ENCODE peak calls at places on chromosomes 1 and 21, in seven cellular contexts. One of them, this sample, is unnamed.
A peak's percentile ranks its signal among the peaks of the same experiment; 100 is the strongest.

GRCh38 chr1:45340816-45341215 is 576 bp upstream of the MUTYH start:
- DNase-seq in thoracic aorta: no peak
- DNase-seq in stimulated activated CD8-positive, alpha-beta memory T cell treated with anti-CD3 and anti-CD28 coated beads, Interleukin-15, amount 100 ng/mL, for 4 hours: no peak
- DNase-seq in amygdala: no peak
- DNase-seq in progenitor cell of endocrine pancreas: no peak
- DNase-seq in activated CD4-positive, alpha-beta T cell treated with anti-CD3 and anti-CD28 coated beads for 36 hours: peak; percentile 50
- DNase-seq in mesenteric fat pad: no peak
- DNase-seq in this sample: no peak

GRCh38 chr1:207282049-207282448 is 39.4 kb upstream of the CD55 start:
- DNase-seq in thoracic aorta: no peak
- DNase-seq in stimulated activated CD8-positive, alpha-beta memory T cell treated with anti-CD3 and anti-CD28 coated beads, Interleukin-15, amount 100 ng/mL, for 4 hours: no peak
- DNase-seq in amygdala: no peak
- DNase-seq in progenitor cell of endocrine pancreas: no peak
- DNase-seq in activated CD4-positive, alpha-beta T cell treated with anti-CD3 and anti-CD28 coated beads for 36 hours: no peak
- DNase-seq in mesenteric fat pad: no peak
- DNase-seq in this sample: no peak

GRCh38 chr1:39902121-39902807 is 547 bp upstream of the MYCL start:
- DNase-seq in thoracic aorta: no peak
- DNase-seq in stimulated activated CD8-positive, alpha-beta memory T cell treated with anti-CD3 and anti-CD28 coated beads, Interleukin-15, amount 100 ng/mL, for 4 hours: peak; percentile 31
- DNase-seq in amygdala: peak; percentile 58
- DNase-seq in progenitor cell of endocrine pancreas: peak; percentile 82
- DNase-seq in activated CD4-positive, alpha-beta T cell treated with anti-CD3 and anti-CD28 coated beads for 36 hours: peak; percentile 83
- DNase-seq in mesenteric fat pad: no peak
- DNase-seq in this sample: no peak

GRCh38 chr1:94100785-94101612 is 19.9 kb downstream of the ABCA4 start:
- DNase-seq in thoracic aorta: no peak
- DNase-seq in stimulated activated CD8-positive, alpha-beta memory T cell treated with anti-CD3 and anti-CD28 coated beads, Interleukin-15, amount 100 ng/mL, for 4 hours: no peak
- DNase-seq in amygdala: no peak
- DNase-seq in progenitor cell of endocrine pancreas: no peak
- DNase-seq in activated CD4-positive, alpha-beta T cell treated with anti-CD3 and anti-CD28 coated beads for 36 hours: no peak
- DNase-seq in mesenteric fat pad: no peak
- DNase-seq in this sample: no peak

GRCh38 chr1:59697138-59697811 is 117.5 kb upstream of the HOOK1 start:
- DNase-seq in thoracic aorta: no peak
- DNase-seq in stimulated activated CD8-positive, alpha-beta memory T cell treated with anti-CD3 and anti-CD28 coated beads, Interleukin-15, amount 100 ng/mL, for 4 hours: no peak
- DNase-seq in amygdala: no peak
- DNase-seq in progenitor cell of endocrine pancreas: no peak
- DNase-seq in activated CD4-positive, alpha-beta T cell treated with anti-CD3 and anti-CD28 coated beads for 36 hours: peak; percentile 58
- DNase-seq in mesenteric fat pad: no peak
- DNase-seq in this sample: no peak

GRCh38 chr1:25035523-25036116 is 105.5 kb upstream of the RUNX3 start:
- DNase-seq in thoracic aorta: no peak
- DNase-seq in stimulated activated CD8-positive, alpha-beta memory T cell treated with anti-CD3 and anti-CD28 coated beads, Interleukin-15, amount 100 ng/mL, for 4 hours: no peak
- DNase-seq in amygdala: no peak
- DNase-seq in progenitor cell of endocrine pancreas: no peak
- DNase-seq in activated CD4-positive, alpha-beta T cell treated with anti-CD3 and anti-CD28 coated beads for 36 hours: no peak
- DNase-seq in mesenteric fat pad: no peak
- DNase-seq in this sample: no peak

GRCh38 chr1:89659322-89660061 is 26.6 kb downstream of the LRRC8C start:
- DNase-seq in thoracic aorta: no peak
- DNase-seq in stimulated activated CD8-positive, alpha-beta memory T cell treated with anti-CD3 and anti-CD28 coated beads, Interleukin-15, amount 100 ng/mL, for 4 hours: no peak
- DNase-seq in amygdala: no peak
- DNase-seq in progenitor cell of endocrine pancreas: no peak
- DNase-seq in activated CD4-positive, alpha-beta T cell treated with anti-CD3 and anti-CD28 coated beads for 36 hours: peak; percentile 38
- DNase-seq in mesenteric fat pad: no peak
- DNase-seq in this sample: no peak

GRCh38 chr1:36421649-36422048 is 23.9 kb upstream of the LSM10 start:
- DNase-seq in thoracic aorta: no peak
- DNase-seq in stimulated activated CD8-positive, alpha-beta memory T cell treated with anti-CD3 and anti-CD28 coated beads, Interleukin-15, amount 100 ng/mL, for 4 hours: no peak
- DNase-seq in amygdala: no peak
- DNase-seq in progenitor cell of endocrine pancreas: no peak
- DNase-seq in activated CD4-positive, alpha-beta T cell treated with anti-CD3 and anti-CD28 coated beads for 36 hours: no peak
- DNase-seq in mesenteric fat pad: no peak
- DNase-seq in this sample: no peak

GRCh38 chr1:229888561-229889001 is 178.5 kb upstream of the GALNT2 start:
- DNase-seq in thoracic aorta: no peak
- DNase-seq in stimulated activated CD8-positive, alpha-beta memory T cell treated with anti-CD3 and anti-CD28 coated beads, Interleukin-15, amount 100 ng/mL, for 4 hours: no peak
- DNase-seq in amygdala: no peak
- DNase-seq in progenitor cell of endocrine pancreas: no peak
- DNase-seq in activated CD4-positive, alpha-beta T cell treated with anti-CD3 and anti-CD28 coated beads for 36 hours: no peak
- DNase-seq in mesenteric fat pad: no peak
- DNase-seq in this sample: no peak

GRCh38 chr1:67532452-67533216 is 102.4 kb upstream of the SERBP1 start:
- DNase-seq in thoracic aorta: no peak
- DNase-seq in stimulated activated CD8-positive, alpha-beta memory T cell treated with anti-CD3 and anti-CD28 coated beads, Interleukin-15, amount 100 ng/mL, for 4 hours: no peak
- DNase-seq in amygdala: peak; percentile 8
- DNase-seq in progenitor cell of endocrine pancreas: no peak
- DNase-seq in activated CD4-positive, alpha-beta T cell treated with anti-CD3 and anti-CD28 coated beads for 36 hours: peak; percentile 22
- DNase-seq in mesenteric fat pad: no peak
- DNase-seq in this sample: peak; percentile 52

GRCh38 chr21:17690078-17690494 is 77.4 kb upstream of the BTG3 start:
- DNase-seq in thoracic aorta: no peak
- DNase-seq in stimulated activated CD8-positive, alpha-beta memory T cell treated with anti-CD3 and anti-CD28 coated beads, Interleukin-15, amount 100 ng/mL, for 4 hours: no peak
- DNase-seq in amygdala: no peak
- DNase-seq in progenitor cell of endocrine pancreas: no peak
- DNase-seq in activated CD4-positive, alpha-beta T cell treated with anti-CD3 and anti-CD28 coated beads for 36 hours: no peak
- DNase-seq in mesenteric fat pad: no peak
- DNase-seq in this sample: no peak

GRCh38 chr1:234544094-234544579 is 65.2 kb upstream of the TARBP1 start:
- DNase-seq in thoracic aorta: peak; percentile 48
- DNase-seq in stimulated activated CD8-positive, alpha-beta memory T cell treated with anti-CD3 and anti-CD28 coated beads, Interleukin-15, amount 100 ng/mL, for 4 hours: peak; percentile 5
- DNase-seq in amygdala: peak; percentile 70
- DNase-seq in progenitor cell of endocrine pancreas: no peak
- DNase-seq in activated CD4-positive, alpha-beta T cell treated with anti-CD3 and anti-CD28 coated beads for 36 hours: peak; percentile 79
- DNase-seq in mesenteric fat pad: no peak
- DNase-seq in this sample: no peak

GRCh38 chr1:153483776-153484175 is 23.3 kb upstream of the S100A7 start:
- DNase-seq in thoracic aorta: no peak
- DNase-seq in stimulated activated CD8-positive, alpha-beta memory T cell treated with anti-CD3 and anti-CD28 coated beads, Interleukin-15, amount 100 ng/mL, for 4 hours: no peak
- DNase-seq in amygdala: no peak
- DNase-seq in progenitor cell of endocrine pancreas: no peak
- DNase-seq in activated CD4-positive, alpha-beta T cell treated with anti-CD3 and anti-CD28 coated beads for 36 hours: no peak
- DNase-seq in mesenteric fat pad: no peak
- DNase-seq in this sample: no peak

GRCh38 chr1:15538750-15539149 is 12.1 kb downstream of the DNAJC16 start:
- DNase-seq in thoracic aorta: no peak
- DNase-seq in stimulated activated CD8-positive, alpha-beta memory T cell treated with anti-CD3 and anti-CD28 coated beads, Interleukin-15, amount 100 ng/mL, for 4 hours: no peak
- DNase-seq in amygdala: no peak
- DNase-seq in progenitor cell of endocrine pancreas: no peak
- DNase-seq in activated CD4-positive, alpha-beta T cell treated with anti-CD3 and anti-CD28 coated beads for 36 hours: no peak
- DNase-seq in mesenteric fat pad: no peak
- DNase-seq in this sample: no peak

GRCh38 chr1:6007318-6008083 is 15.3 kb upstream of the NPHP4 start:
- DNase-seq in thoracic aorta: no peak
- DNase-seq in stimulated activated CD8-positive, alpha-beta memory T cell treated with anti-CD3 and anti-CD28 coated beads, Interleukin-15, amount 100 ng/mL, for 4 hours: no peak
- DNase-seq in amygdala: no peak
- DNase-seq in progenitor cell of endocrine pancreas: no peak
- DNase-seq in activated CD4-positive, alpha-beta T cell treated with anti-CD3 and anti-CD28 coated beads for 36 hours: peak; percentile 67
- DNase-seq in mesenteric fat pad: no peak
- DNase-seq in this sample: no peak

GRCh38 chr1:151710187-151710586 is 6.4 kb downstream of the CELF3 start:
- DNase-seq in thoracic aorta: no peak
- DNase-seq in stimulated activated CD8-positive, alpha-beta memory T cell treated with anti-CD3 and anti-CD28 coated beads, Interleukin-15, amount 100 ng/mL, for 4 hours: no peak
- DNase-seq in amygdala: peak; percentile 26
- DNase-seq in progenitor cell of endocrine pancreas: no peak
- DNase-seq in activated CD4-positive, alpha-beta T cell treated with anti-CD3 and anti-CD28 coated beads for 36 hours: peak; percentile 70
- DNase-seq in mesenteric fat pad: no peak
- DNase-seq in this sample: no peak

GRCh38 chr1:245873883-245874671 is 633.0 kb downstream of the SMYD3 start:
- DNase-seq in thoracic aorta: no peak
- DNase-seq in stimulated activated CD8-positive, alpha-beta memory T cell treated with anti-CD3 and anti-CD28 coated beads, Interleukin-15, amount 100 ng/mL, for 4 hours: no peak
- DNase-seq in amygdala: no peak
- DNase-seq in progenitor cell of endocrine pancreas: no peak
- DNase-seq in activated CD4-positive, alpha-beta T cell treated with anti-CD3 and anti-CD28 coated beads for 36 hours: no peak
- DNase-seq in mesenteric fat pad: no peak
- DNase-seq in this sample: no peak

This sample was measured in iPS DF 6.9.